ENCODE peak calls at places on chromosomes 1 and 21, in five cellular contexts. One of them, this sample, is unnamed.

GRCh38 chr21:39116761-39117425 is 66.4 kb downstream of the PSMG1 start:
- DNase-seq in A549: no peak
- DNase-seq in transverse colon: no peak
- DNase-seq in mucosa of descending colon: no peak
- DNase-seq in PC-3: no peak
- DNase-seq in this sample: no peak

GRCh38 chr1:178628637-178629548 is 96.2 kb upstream of the RALGPS2 start:
- DNase-seq in mucosa of descending colon: no peak
- DNase-seq in A549: no peak
- DNase-seq in transverse colon: no peak
- DNase-seq in PC-3: no peak
- DNase-seq in this sample: no peak

GRCh38 chr1:29836626-29837305 is 600.4 kb downstream of the PTPRU start:
- DNase-seq in A549: no peak
- DNase-seq in transverse colon: no peak
- DNase-seq in PC-3: no peak
- DNase-seq in mucosa of descending colon: no peak
- DNase-seq in this sample: no peak

GRCh38 chr1:109485001-109485400 is 1.3 kb downstream of the ATXN7L2 start:
- DNase-seq in PC-3: no peak
- DNase-seq in mucosa of descending colon: no peak
- DNase-seq in transverse colon: no peak
- DNase-seq in A549: no peak
- DNase-seq in this sample: no peak

GRCh38 chr1:41537788-41538351 is 53.4 kb upstream of the EDN2 start:
- DNase-seq in mucosa of descending colon: peak
- DNase-seq in PC-3: peak
- DNase-seq in transverse colon: peak
- DNase-seq in A549: no peak
- DNase-seq in this sample: peak

GRCh38 chr1:230794431-230794830 is 47.2 kb downstream of the CAPN9 start:
- DNase-seq in transverse colon: no peak
- DNase-seq in PC-3: peak
- DNase-seq in mucosa of descending colon: no peak
- DNase-seq in A549: no peak
- DNase-seq in this sample: no peak

GRCh38 chr1:234186037-234186688 is 187.1 kb upstream of the COA6 start:
- DNase-seq in transverse colon: no peak
- DNase-seq in PC-3: peak
- DNase-seq in mucosa of descending colon: no peak
- DNase-seq in A549: peak
- DNase-seq in this sample: no peak

GRCh38 chr1:176773038-176773437 is 310.1 kb downstream of the PAPPA2 start:
- DNase-seq in mucosa of descending colon: no peak
- DNase-seq in PC-3: no peak
- DNase-seq in transverse colon: no peak
- DNase-seq in A549: no peak
- DNase-seq in this sample: no peak

GRCh38 chr1:205261946-205262668 is 34.4 kb downstream of the TMCC2 start:
- DNase-seq in A549: no peak
- DNase-seq in PC-3: no peak
- DNase-seq in mucosa of descending colon: peak
- DNase-seq in transverse colon: no peak
- DNase-seq in this sample: no peak

GRCh38 chr1:22773981-22774471 is 63.4 kb downstream of the EPHB2 start:
- DNase-seq in transverse colon: peak
- DNase-seq in A549: no peak
- DNase-seq in PC-3: no peak
- DNase-seq in mucosa of descending colon: peak
- DNase-seq in this sample: peak

GRCh38 chr1:27428316-27429028 is 36.0 kb downstream of the GPR3 start:
- DNase-seq in PC-3: no peak
- DNase-seq in transverse colon: no peak
- DNase-seq in A549: no peak
- DNase-seq in mucosa of descending colon: no peak
- DNase-seq in this sample: peak

GRCh38 chr21:45001134-45002095 is 61.6 kb downstream of the SLX9 start:
- DNase-seq in A549: peak
- DNase-seq in PC-3: peak
- DNase-seq in transverse colon: peak
- DNase-seq in mucosa of descending colon: peak
- DNase-seq in this sample: no peak

GRCh38 chr1:108512239-108513071 is 47.4 kb upstream of the EEIG2 start:
- DNase-seq in PC-3: peak
- DNase-seq in mucosa of descending colon: no peak
- DNase-seq in A549: no peak
- DNase-seq in transverse colon: no peak
- DNase-seq in this sample: no peak

GRCh38 chr1:20997602-20998235 is 179.0 kb downstream of the EIF4G3 start:
- DNase-seq in mucosa of descending colon: no peak
- DNase-seq in A549: no peak
- DNase-seq in transverse colon: no peak
- DNase-seq in PC-3: no peak
- DNase-seq in this sample: no peak

GRCh38 chr1:156513189-156513588 is 12.6 kb upstream of the MEF2D start:
- DNase-seq in transverse colon: peak
- DNase-seq in A549: no peak
- DNase-seq in PC-3: no peak
- DNase-seq in mucosa of descending colon: no peak
- DNase-seq in this sample: no peak

GRCh38 chr1:234208791-234209190 is 164.5 kb upstream of the COA6 start:
- DNase-seq in PC-3: peak
- DNase-seq in mucosa of descending colon: no peak
- DNase-seq in A549: no peak
- DNase-seq in transverse colon: no peak
- DNase-seq in this sample: no peak

GRCh38 chr1:224118688-224119087 is 4.8 kb downstream of the FBXO28 start:
- DNase-seq in PC-3: no peak
- DNase-seq in mucosa of descending colon: no peak
- DNase-seq in transverse colon: no peak
- DNase-seq in A549: no peak
- DNase-seq in this sample: no peak

GRCh38 chr1:224114787-224115175 is 870 bp downstream of the FBXO28 start:
- DNase-seq in transverse colon: no peak
- DNase-seq in A549: no peak
- DNase-seq in mucosa of descending colon: no peak
- DNase-seq in PC-3: peak
- DNase-seq in this sample: no peak

GRCh38 chr1:224113545-224113917 is 380 bp upstream of the FBXO28 start:
- DNase-seq in transverse colon: no peak
- DNase-seq in A549: no peak
- DNase-seq in mucosa of descending colon: no peak
- DNase-seq in PC-3: no peak
- DNase-seq in this sample: no peak

GRCh38 chr1:224113918-224114786 is at the start of gene FBXO28:
- DNase-seq in transverse colon: peak
- DNase-seq in A549: peak
- DNase-seq in PC-3: peak
- DNase-seq in mucosa of descending colon: peak
- DNase-seq in this sample: peak

DNA sequence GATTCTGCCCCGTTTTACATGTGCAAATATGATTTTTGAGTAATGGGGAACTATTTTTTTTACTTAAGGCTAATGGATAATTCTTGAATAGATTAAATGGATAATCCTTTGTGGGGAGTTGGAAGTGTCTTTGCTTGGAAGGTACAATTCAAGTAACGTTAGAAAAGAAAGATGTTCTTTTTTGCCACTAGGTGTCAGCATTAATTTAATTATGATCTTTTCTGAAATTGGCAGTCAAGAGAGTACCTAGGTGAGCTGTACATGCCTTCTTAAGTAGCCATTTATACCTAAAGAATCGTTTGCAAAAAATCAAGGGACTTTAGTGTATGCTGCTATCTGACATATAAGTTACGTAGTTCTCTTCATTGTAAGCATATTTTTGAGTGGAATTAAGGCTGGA is 2.2 kb downstream of the FBXO28 start:
- DNase-seq in transverse colon: no peak
- DNase-seq in A549: peak
- DNase-seq in mucosa of descending colon: no peak
- DNase-seq in PC-3: peak
- DNase-seq in this sample: no peak
- H3K4me3 ChIP-seq in transverse colon: no peak
- H3K4me3 ChIP-seq in A549: no peak
- H3K4me3 ChIP-seq in mucosa of descending colon: no peak
- H3K4me3 ChIP-seq in PC-3: peak
- H3K4me3 ChIP-seq in this sample: no peak

GRCh38 chr1:213315571-213315970 is 264.5 kb downstream of the RPS6KC1 start:
- DNase-seq in transverse colon: no peak
- DNase-seq in PC-3: no peak
- DNase-seq in mucosa of descending colon: no peak
- DNase-seq in A549: no peak
- DNase-seq in this sample: no peak
- TF ChIP-seq CTCF in transverse colon: no peak
- TF ChIP-seq CTCF in PC-3: no peak
- TF ChIP-seq CTCF in mucosa of descending colon: no peak
- TF ChIP-seq CTCF in A549: no peak
- TF ChIP-seq CTCF in this sample: no peak

GRCh38 chr1:214318356-214318755 is 37.4 kb downstream of the SMYD2 start:
- DNase-seq in mucosa of descending colon: no peak
- DNase-seq in PC-3: no peak
- DNase-seq in A549: no peak
- DNase-seq in transverse colon: no peak
- DNase-seq in this sample: no peak

GRCh38 chr1:214317300-214317699 is 36.3 kb downstream of the SMYD2 start:
- DNase-seq in mucosa of descending colon: no peak
- DNase-seq in A549: no peak
- DNase-seq in PC-3: no peak
- DNase-seq in transverse colon: no peak
- DNase-seq in this sample: no peak

GRCh38 chr1:214319930-214320329 is 39.0 kb downstream of the SMYD2 start:
- DNase-seq in transverse colon: no peak
- DNase-seq in A549: no peak
- DNase-seq in PC-3: no peak
- DNase-seq in mucosa of descending colon: no peak
- DNase-seq in this sample: no peak

GRCh38 chr1:214317734-214318133 is 36.8 kb downstream of the SMYD2 start:
- DNase-seq in mucosa of descending colon: no peak
- DNase-seq in transverse colon: no peak
- DNase-seq in A549: no peak
- DNase-seq in PC-3: no peak
- DNase-seq in this sample: no peak

GRCh38 chr1:214318956-214319355 is 38.0 kb downstream of the SMYD2 start:
- DNase-seq in PC-3: no peak
- DNase-seq in mucosa of descending colon: no peak
- DNase-seq in A549: no peak
- DNase-seq in transverse colon: no peak
- DNase-seq in this sample: no peak
- H3K4me3 ChIP-seq in PC-3: no peak
- H3K4me3 ChIP-seq in mucosa of descending colon: no peak
- H3K4me3 ChIP-seq in A549: no peak
- H3K4me3 ChIP-seq in transverse colon: no peak
- H3K4me3 ChIP-seq in this sample: no peak

GRCh38 chr1:82775402-82776000 is 974.8 kb downstream of the ADGRL2 start:
- DNase-seq in A549: peak
- DNase-seq in transverse colon: peak
- DNase-seq in mucosa of descending colon: no peak
- DNase-seq in PC-3: peak
- DNase-seq in this sample: peak
- TF ChIP-seq CTCF in A549: peak
- TF ChIP-seq CTCF in transverse colon: peak
- TF ChIP-seq CTCF in mucosa of descending colon: no peak
- TF ChIP-seq CTCF in PC-3: peak
- TF ChIP-seq CTCF in this sample: peak

GRCh38 chr1:54777431-54777830 is 13.1 kb upstream of the PARS2 start:
- DNase-seq in mucosa of descending colon: no peak
- DNase-seq in PC-3: no peak
- DNase-seq in A549: no peak
- DNase-seq in transverse colon: no peak
- DNase-seq in this sample: no peak

GRCh38 chr1:54772951-54773350 is 8.6 kb upstream of the PARS2 start:
- DNase-seq in PC-3: no peak
- DNase-seq in transverse colon: no peak
- DNase-seq in mucosa of descending colon: no peak
- DNase-seq in A549: no peak
- DNase-seq in this sample: no peak

GRCh38 chr1:54777011-54777410 is 12.7 kb upstream of the PARS2 start:
- DNase-seq in PC-3: no peak
- DNase-seq in transverse colon: no peak
- DNase-seq in mucosa of descending colon: no peak
- DNase-seq in A549: no peak
- DNase-seq in this sample: no peak

DNA sequence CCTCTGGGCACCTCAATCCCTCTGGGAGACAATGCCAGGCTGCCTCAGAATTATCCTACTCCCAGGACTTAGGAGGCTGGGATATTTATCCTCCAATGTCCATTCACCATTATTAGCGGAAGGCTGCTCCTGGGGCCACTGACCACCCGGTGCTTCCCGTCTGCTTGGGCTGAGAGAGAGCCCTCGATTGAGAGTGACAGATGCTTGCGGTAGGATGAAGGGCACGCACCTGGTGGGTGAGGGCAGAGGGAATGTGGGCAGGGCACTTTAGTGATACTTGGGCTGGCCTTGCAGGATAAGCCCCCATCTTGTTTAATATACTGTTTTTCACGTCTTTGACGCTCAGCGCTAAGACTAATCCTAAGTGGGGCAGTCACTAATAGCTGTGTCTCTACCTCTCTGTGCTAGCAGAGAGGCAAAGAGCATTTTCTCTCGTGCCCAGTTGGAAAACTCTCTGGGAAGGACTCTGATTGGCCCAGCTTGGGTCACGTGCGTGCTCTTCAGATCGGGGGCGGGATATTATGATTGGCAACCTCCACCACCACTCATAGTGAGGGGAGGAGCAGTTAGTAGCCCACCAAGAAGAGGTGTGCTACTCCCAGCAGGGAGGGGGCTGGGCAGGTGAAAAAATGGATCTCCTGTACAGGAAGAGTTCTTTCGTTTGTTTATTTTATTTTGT is 10.6 kb upstream of the PARS2 start:
- DNase-seq in transverse colon: no peak
- DNase-seq in mucosa of descending colon: no peak
- DNase-seq in PC-3: peak
- DNase-seq in A549: peak
- DNase-seq in this sample: peak
- H3K4me3 ChIP-seq in transverse colon: no peak
- H3K4me3 ChIP-seq in mucosa of descending colon: no peak
- H3K4me3 ChIP-seq in PC-3: no peak
- H3K4me3 ChIP-seq in A549: no peak
- H3K4me3 ChIP-seq in this sample: no peak

GRCh38 chr1:14138627-14139026 is 438.6 kb downstream of the PRDM2 start:
- DNase-seq in mucosa of descending colon: no peak
- DNase-seq in transverse colon: no peak
- DNase-seq in PC-3: no peak
- DNase-seq in A549: no peak
- DNase-seq in this sample: no peak
- TF ChIP-seq CTCF in mucosa of descending colon: no peak
- TF ChIP-seq CTCF in transverse colon: no peak
- TF ChIP-seq CTCF in PC-3: peak
- TF ChIP-seq CTCF in A549: no peak
- TF ChIP-seq CTCF in this sample: no peak

GRCh38 chr1:246081138-246081702 is 425.9 kb downstream of the SMYD3 start:
- DNase-seq in transverse colon: no peak
- DNase-seq in mucosa of descending colon: no peak
- DNase-seq in PC-3: no peak
- DNase-seq in A549: no peak
- DNase-seq in this sample: no peak
- H3K4me3 ChIP-seq in transverse colon: no peak
- H3K4me3 ChIP-seq in mucosa of descending colon: no peak
- H3K4me3 ChIP-seq in PC-3: no peak
- H3K4me3 ChIP-seq in A549: no peak
- H3K4me3 ChIP-seq in this sample: no peak